ENCODE peak calls at places on chromosomes 6 and 20, in seven cellular contexts. M, F, H, Z, E, B and W are unnamed samples.

GRCh38 chr6:2196079-2196679 is 49.2 kb downstream of the GMDS start:
- DNase-seq in M (peak), F (peak), H (peak), Z (peak), E (no peak), B (peak), W (peak)

GRCh38 chr6:87714093-87714809 is 12.2 kb upstream of the AKIRIN2 start:
- DNase-seq in M (no peak), F (no peak), H (peak), Z (peak), E (peak), B (no peak), W (peak)

GRCh38 chr6:34592208-34592952 is 36.3 kb upstream of the SPDEF start:
- DNase-seq in M (peak), F (no peak), H (no peak), Z (no peak), E (no peak), B (no peak), W (no peak)

GRCh38 chr6:131379951-131380350 is 193.1 kb upstream of the ARG1 start:
- DNase-seq in M (no peak), F (no peak), H (peak), Z (peak), E (no peak), B (peak), W (no peak)

GRCh38 chr6:89348372-89348771 is 4.2 kb downstream of the UBE2J1 start:
- DNase-seq in M (no peak), F (no peak), H (no peak), Z (no peak), E (peak), B (no peak), W (no peak)

GRCh38 chr20:52064936-52065335 is 126.6 kb downstream of the ZFP64 start:
- DNase-seq in M (no peak), F (no peak), H (no peak), Z (no peak), E (no peak), B (no peak), W (no peak)

GRCh38 chr6:146481527-146481926 is 62.1 kb upstream of the RAB32 start:
- DNase-seq in M (no peak), F (no peak), H (no peak), Z (no peak), E (no peak), B (no peak), W (no peak)

GRCh38 chr20:50278684-50279531 is 88.3 kb downstream of the CEBPB start:
- DNase-seq in M (no peak), F (no peak), H (no peak), Z (peak), E (peak), B (no peak), W (no peak)

GRCh38 chr20:6818033-6818808 is 50.7 kb downstream of the BMP2 start:
- DNase-seq in M (no peak), F (no peak), H (no peak), Z (no peak), E (no peak), B (no peak), W (no peak)

GRCh38 chr20:2796011-2796660 is 4.3 kb downstream of the CPXM1 start:
- DNase-seq in M (no peak), F (no peak), H (no peak), Z (no peak), E (no peak), B (no peak), W (no peak)

GRCh38 chr6:136326038-136326561 is 36.5 kb upstream of the BCLAF1 start:
- DNase-seq in M (no peak), F (no peak), H (no peak), Z (no peak), E (peak), B (no peak), W (no peak)

GRCh38 chr6:6820688-6821238 is 232.2 kb downstream of the LY86 start:
- DNase-seq in M (no peak), F (no peak), H (no peak), Z (no peak), E (peak), B (no peak), W (no peak)

GRCh38 chr20:25984933-25985332 is 288.3 kb upstream of the ZNF337 start:
- DNase-seq in M (peak), F (no peak), H (no peak), Z (peak), E (no peak), B (no peak), W (no peak)

GRCh38 chr6:71468841-71469750 is 180.5 kb downstream of the OGFRL1 start:
- DNase-seq in M (no peak), F (no peak), H (peak), Z (peak), E (peak), B (no peak), W (peak)

GRCh38 chr6:34115396-34116314 is 30.2 kb downstream of the GRM4 start:
- DNase-seq in M (peak), F (no peak), H (no peak), Z (peak), E (no peak), B (peak), W (no peak)

GRCh38 chr6:15621203-15622044 is 41.4 kb downstream of the DTNBP1 start:
- DNase-seq in M (peak), F (peak), H (no peak), Z (no peak), E (no peak), B (no peak), W (no peak)

GRCh38 chr6:129853996-129854711 is 7.0 kb downstream of the TMEM244 start:
- DNase-seq in M (no peak), F (no peak), H (peak), Z (no peak), E (no peak), B (no peak), W (no peak)

GRCh38 chr6:30914854-30915590 is 984 bp downstream of the VARS2 start:
- DNase-seq in M (peak), F (no peak), H (no peak), Z (no peak), E (no peak), B (no peak), W (no peak)

GRCh38 chr6:123007885-123008284 is 11.8 kb downstream of the CLVS2 start:
- DNase-seq in M (no peak), F (no peak), H (no peak), Z (no peak), E (no peak), B (no peak), W (no peak)

GRCh38 chr6:16244869-16245451 is 6.6 kb downstream of the GMPR start:
- DNase-seq in M (no peak), F (no peak), H (no peak), Z (no peak), E (no peak), B (no peak), W (no peak)

GRCh38 chr6:13228264-13229204 is 99.8 kb downstream of the TBC1D7 start:
- DNase-seq in M (no peak), F (no peak), H (no peak), Z (no peak), E (no peak), B (no peak), W (no peak)